ENCODE peak calls at places on chromosome 1, in four cellular contexts. One of them, this sample, is unnamed.

GRCh38 chr1:99441234-99442095 is 177.2 kb downstream of the PLPPR4 start:
- DNase-seq in hypothalamus: no peak
- DNase-seq in mesendoderm: no peak
- DNase-seq in RKO: no peak
- DNase-seq in this sample: peak

GRCh38 chr1:51222136-51222787 is 13.8 kb upstream of the RNF11 start:
- DNase-seq in hypothalamus: no peak
- DNase-seq in RKO: no peak
- DNase-seq in mesendoderm: no peak
- DNase-seq in this sample: no peak

GRCh38 chr1:47791879-47792608 is 205.1 kb downstream of the TRABD2B start:
- DNase-seq in RKO: no peak
- DNase-seq in mesendoderm: no peak
- DNase-seq in hypothalamus: no peak
- DNase-seq in this sample: peak

GRCh38 chr1:27037518-27037917 is 24.9 kb upstream of the TENT5B start:
- DNase-seq in hypothalamus: no peak
- DNase-seq in RKO: no peak
- DNase-seq in mesendoderm: no peak
- DNase-seq in this sample: no peak

GRCh38 chr1:11465307-11465706 is 13.6 kb upstream of the DISP3 start:
- DNase-seq in hypothalamus: no peak
- DNase-seq in mesendoderm: no peak
- DNase-seq in RKO: no peak
- DNase-seq in this sample: no peak

GRCh38 chr1:26666855-26667254 is 29.0 kb upstream of the ARID1A start:
- DNase-seq in mesendoderm: peak
- DNase-seq in RKO: no peak
- DNase-seq in hypothalamus: no peak
- DNase-seq in this sample: peak

GRCh38 chr1:100785399-100786082 is 66.0 kb downstream of the VCAM1 start:
- DNase-seq in mesendoderm: peak
- DNase-seq in hypothalamus: no peak
- DNase-seq in RKO: no peak
- DNase-seq in this sample: no peak

GRCh38 chr1:174964261-174964984 is 35.3 kb upstream of the CACYBP start:
- DNase-seq in mesendoderm: no peak
- DNase-seq in RKO: no peak
- DNase-seq in hypothalamus: no peak
- DNase-seq in this sample: peak

GRCh38 chr1:74356493-74356892 is 121.3 kb downstream of the TNNI3K start:
- DNase-seq in RKO: no peak
- DNase-seq in hypothalamus: no peak
- DNase-seq in mesendoderm: no peak
- DNase-seq in this sample: no peak

GRCh38 chr1:17239420-17239819 is 9.5 kb upstream of the PADI3 start:
- DNase-seq in mesendoderm: peak
- DNase-seq in hypothalamus: no peak
- DNase-seq in RKO: peak
- DNase-seq in this sample: peak

GRCh38 chr1:8303141-8303540 is 14.8 kb upstream of the SLC45A1 start:
- DNase-seq in RKO: no peak
- DNase-seq in hypothalamus: no peak
- DNase-seq in mesendoderm: no peak
- DNase-seq in this sample: peak

GRCh38 chr1:2611034-2611501 is 21.7 kb downstream of the MMEL1 start:
- DNase-seq in hypothalamus: no peak
- DNase-seq in mesendoderm: peak
- DNase-seq in RKO: no peak
- DNase-seq in this sample: peak

GRCh38 chr1:46136711-46137110 is 4.3 kb upstream of the PIK3R3 start:
- DNase-seq in mesendoderm: no peak
- DNase-seq in hypothalamus: no peak
- DNase-seq in RKO: no peak
- DNase-seq in this sample: no peak

GRCh38 chr1:173405758-173406344 is 71.3 kb upstream of the PRDX6 start:
- DNase-seq in mesendoderm: no peak
- DNase-seq in RKO: peak
- DNase-seq in hypothalamus: no peak
- DNase-seq in this sample: peak

GRCh38 chr1:20151906-20152598 is 12.9 kb downstream of the PLA2G2F start:
- DNase-seq in hypothalamus: peak
- DNase-seq in RKO: peak
- DNase-seq in mesendoderm: peak
- DNase-seq in this sample: peak

GRCh38 chr1:211577826-211578639 is 928 bp downstream of the SLC30A1 start:
- DNase-seq in hypothalamus: no peak
- DNase-seq in mesendoderm: peak
- DNase-seq in RKO: peak
- DNase-seq in this sample: peak

GRCh38 chr1:94254073-94254810 is 16.9 kb upstream of the ARHGAP29 start:
- DNase-seq in RKO: no peak
- DNase-seq in mesendoderm: peak
- DNase-seq in hypothalamus: no peak
- DNase-seq in this sample: peak

GRCh38 chr1:36529762-36530260 is 47.1 kb upstream of the CSF3R start:
- DNase-seq in hypothalamus: no peak
- DNase-seq in mesendoderm: peak
- DNase-seq in RKO: no peak
- DNase-seq in this sample: no peak